ENCODE peak calls at places on chromosomes 12 and 14, in seven cellular contexts. A is heart right ventricle, V is tibial nerve, X is fibroblast of lung, R is IMR-90, W is AG04450, T is pancreas. I is an unnamed sample.

GRCh38 chr12:14845350-14845750 is 2.0 kb upstream of the ART4 start:
- DNase-seq in A (peak; percentile 66), V (peak; percentile 81), X (peak; percentile 52), R (peak; percentile 65), W (peak; percentile 48), T (peak; percentile 39), I (no peak)

GRCh38 chr12:77337327-77337726 is 272.0 kb upstream of the E2F7 start:
- DNase-seq in A (no peak), V (no peak), X (peak; percentile 42), R (no peak), W (no peak), T (no peak), I (no peak)

GRCh38 chr12:80509781-80510556 is 65.9 kb downstream of the PTPRQ start:
- DNase-seq in A (no peak), V (no peak), X (peak; percentile 75), R (peak; percentile 87), W (peak; percentile 20), T (no peak), I (no peak)

GRCh38 chr14:104735830-104736642 is 12.0 kb downstream of the ADSS1 start:
- DNase-seq in A (peak; percentile 84), V (peak; percentile 80), X (no peak), R (peak; percentile 68), W (no peak), T (no peak), I (peak; percentile 98)

GRCh38 chr12:48361664-48362339 is 11.1 kb upstream of the ZNF641 start:
- DNase-seq in A (no peak), V (no peak), X (no peak), R (no peak), W (no peak), T (no peak), I (no peak)

GRCh38 chr14:96272777-96273471 is 16.9 kb downstream of the BDKRB1 start:
- DNase-seq in A (no peak), V (no peak), X (peak; percentile 69), R (peak; percentile 76), W (no peak), T (no peak), I (no peak)

GRCh38 chr12:109732321-109733305 is 19.0 kb downstream of the FAM222A start:
- DNase-seq in A (no peak), V (no peak), X (no peak), R (no peak), W (no peak), T (no peak), I (no peak)

GRCh38 chr14:60266021-60266937 is 17.3 kb downstream of the PPM1A start:
- DNase-seq in A (no peak), V (no peak), X (no peak), R (no peak), W (no peak), T (no peak), I (no peak)

GRCh38 chr14:76977793-76978730 is 50.4 kb downstream of the IRF2BPL start:
- DNase-seq in A (peak; percentile 66), V (peak; percentile 29), X (peak; percentile 62), R (peak; percentile 91), W (peak; percentile 44), T (no peak), I (no peak)

GRCh38 chr12:7479784-7480183 is 23.8 kb downstream of the CD163 start:
- DNase-seq in A (no peak), V (no peak), X (no peak), R (no peak), W (no peak), T (no peak), I (no peak)

GRCh38 chr14:93717222-93717967 is 70.9 kb downstream of the PRIMA1 start:
- DNase-seq in A (no peak), V (no peak), X (no peak), R (no peak), W (no peak), T (no peak), I (peak; percentile 54)

GRCh38 chr14:80172380-80173055 is 38.8 kb downstream of the DIO2 start:
- DNase-seq in A (no peak), V (no peak), X (peak; percentile 40), R (peak; percentile 22), W (no peak), T (no peak), I (no peak)

GRCh38 chr14:85214471-85214870 is 315.5 kb upstream of the FLRT2 start:
- DNase-seq in A (no peak), V (no peak), X (peak; percentile 75), R (peak; percentile 28), W (no peak), T (no peak), I (no peak)

GRCh38 chr14:65604946-65605345 is 192.4 kb downstream of the FUT8 start:
- DNase-seq in A (no peak), V (no peak), X (no peak), R (peak; percentile 13), W (no peak), T (no peak), I (no peak)

GRCh38 chr14:105204206-105204930 is 23.3 kb upstream of the NUDT14 start:
- DNase-seq in A (peak; percentile 66), V (no peak), X (no peak), R (no peak), W (no peak), T (peak; percentile 93), I (no peak)

GRCh38 chr12:40106655-40107054 is 774 bp upstream of the SLC2A13 start:
- DNase-seq in A (no peak), V (no peak), X (no peak), R (no peak), W (no peak), T (no peak), I (no peak)

GRCh38 chr12:55694651-55695050 is 13.1 kb downstream of the ITGA7 start:
- DNase-seq in A (no peak), V (no peak), X (no peak), R (no peak), W (no peak), T (no peak), I (no peak)

GRCh38 chr14:52923902-52924575 is 26.8 kb downstream of the FERMT2 start:
- DNase-seq in A (no peak), V (no peak), X (no peak), R (no peak), W (no peak), T (no peak), I (no peak)

GRCh38 chr12:87121908-87122307 is 865.7 kb upstream of the MGAT4C start:
- DNase-seq in A (no peak), V (no peak), X (no peak), R (no peak), W (no peak), T (no peak), I (no peak)

GRCh38 chr12:96208346-96208745 is 14.2 kb downstream of the ELK3 start:
- DNase-seq in A (no peak), V (no peak), X (peak; percentile 85), R (peak; percentile 86), W (no peak), T (no peak), I (peak; percentile 49)

GRCh38 chr12:58413794-58414193 is 472.4 kb downstream of the ATP23 start:
- DNase-seq in A (no peak), V (no peak), X (peak; percentile 84), R (peak; percentile 69), W (no peak), T (no peak), I (no peak)

GRCh38 chr12:43028826-43029225 is 439.3 kb upstream of the PRICKLE1 start:
- DNase-seq in A (no peak), V (no peak), X (peak; percentile 62), R (peak; percentile 52), W (peak; percentile 18), T (no peak), I (no peak)

DNA sequence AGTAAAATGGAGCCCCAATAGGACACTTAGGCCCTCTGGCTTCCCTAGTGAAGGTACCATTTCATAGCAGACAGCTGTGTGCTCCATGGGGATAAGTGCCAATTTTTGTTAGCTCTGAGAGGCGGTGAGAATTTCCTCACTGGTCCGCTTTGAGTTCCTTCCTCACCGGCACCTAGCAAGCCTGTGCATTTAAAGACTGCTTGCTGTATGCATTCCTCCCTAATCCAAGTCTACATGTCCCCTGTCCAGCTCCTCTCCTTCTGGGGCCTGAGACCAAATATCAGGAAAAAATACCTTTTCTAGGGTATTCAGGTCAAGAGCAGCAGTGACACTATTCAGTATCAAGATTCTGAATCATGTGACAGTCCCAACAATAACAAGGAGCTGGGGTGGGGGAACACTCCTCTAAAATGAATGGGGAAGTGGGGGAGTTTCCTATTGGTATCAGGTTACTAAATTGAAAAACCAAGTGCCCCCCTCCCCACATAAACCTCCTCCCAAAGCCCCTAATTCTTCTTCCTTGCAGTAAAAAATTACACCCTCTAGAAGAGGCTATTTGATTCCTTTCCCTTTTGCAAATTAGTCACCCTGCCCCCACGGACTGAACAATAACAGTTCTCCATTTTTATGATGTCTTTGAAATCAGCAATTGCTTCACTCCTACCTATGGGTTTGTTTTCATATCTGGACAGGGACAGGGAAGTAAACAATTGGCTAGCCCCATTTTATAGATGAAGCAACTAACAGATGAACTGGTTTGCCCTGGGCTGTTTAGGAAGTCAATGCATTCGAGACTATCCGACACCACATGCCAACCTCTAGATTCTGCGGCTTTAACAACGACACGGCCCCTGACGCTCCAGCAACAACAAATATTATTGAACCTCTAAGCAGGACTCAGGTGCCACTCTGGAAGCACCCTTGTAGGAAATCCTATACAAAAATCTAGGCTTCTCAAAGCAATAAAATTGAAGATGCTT is 28.9 kb downstream of the BCL11B start:
- DNase-seq in A (no peak), V (no peak), X (no peak), R (no peak), W (no peak), T (no peak), I (no peak)
- H3K27ac ChIP-seq in A (no peak overlapping the region), V (no peak overlapping the region), X (no peak overlapping the region), R (no peak overlapping the region), W (no peak overlapping the region), T (no peak overlapping the region), I (no peak overlapping the region)

GRCh38 chr14:102209224-102209966 is 69.7 kb downstream of the WDR20 start:
- DNase-seq in A (no peak), V (peak; percentile 14), X (no peak), R (peak; percentile 28), W (no peak), T (no peak), I (no peak)
- TF ChIP-seq CTCF in A (no peak), V (no peak), X (no peak), R (peak; percentile 22), W (peak; percentile 36), T (no peak), I (no peak)

GRCh38 chr14:92323031-92323915 is at the start of gene SLC24A4:
- DNase-seq in A (no peak), V (no peak), X (peak; percentile 22), R (no peak), W (no peak), T (no peak), I (no peak)
- H3K4me3 ChIP-seq in A (peak within 1 kb of the TSS; percentile 51), V (peak within 1 kb of the TSS; percentile 9), X (no peak within 1 kb of the TSS), R (no peak within 1 kb of the TSS), W (no peak within 1 kb of the TSS), T (peak within 1 kb of the TSS; percentile 26), I (peak within 1 kb of the TSS; percentile 74)

GRCh38 chr12:24898606-24899005 is 50.3 kb downstream of the BCAT1 start:
- DNase-seq in A (no peak), V (no peak), X (no peak), R (no peak), W (no peak), T (no peak), I (no peak)

GRCh38 chr12:24898185-24898584 is 50.7 kb downstream of the BCAT1 start:
- DNase-seq in A (no peak), V (no peak), X (no peak), R (no peak), W (no peak), T (no peak), I (no peak)

GRCh38 chr12:24901975-24902461 is 46.9 kb downstream of the BCAT1 start:
- DNase-seq in A (no peak), V (no peak), X (peak; percentile 56), R (no peak), W (no peak), T (no peak), I (no peak)

GRCh38 chr12:24902521-24903304 is 46.2 kb downstream of the BCAT1 start:
- DNase-seq in A (no peak), V (no peak), X (peak; percentile 52), R (no peak), W (no peak), T (no peak), I (peak; percentile 73)

GRCh38 chr12:24899503-24900098 is 49.3 kb downstream of the BCAT1 start:
- DNase-seq in A (no peak), V (no peak), X (no peak), R (no peak), W (no peak), T (no peak), I (no peak)
- H3K27ac ChIP-seq in A (no peak overlapping the region), V (no peak overlapping the region), X (no peak overlapping the region), R (no peak overlapping the region), W (no peak overlapping the region), T (no peak overlapping the region), I (no peak overlapping the region)

I was measured in coronary artery.